ENCODE peak calls at places on chromosomes 12 and 14, in seven cellular contexts. One of them, this sample, is unnamed.
A peak's percentile ranks its signal among the peaks of the same experiment; 100 is the strongest.

GRCh38 chr12:90695415-90695814 is 259.6 kb downstream of the CCER1 start:
- DNase-seq in IMR-90: peak; percentile 23
- DNase-seq in neuronal stem cell: no peak
- DNase-seq in H1: no peak
- DNase-seq in mesendoderm: no peak
- DNase-seq in trophoblast cell: peak; percentile 4
- DNase-seq in mesenchymal stem cell: peak; percentile 22
- DNase-seq in this sample: no peak

GRCh38 chr12:6759741-6760140 is 6.4 kb upstream of the PTMS start:
- DNase-seq in IMR-90: no peak
- DNase-seq in neuronal stem cell: no peak
- DNase-seq in H1: no peak
- DNase-seq in mesendoderm: no peak
- DNase-seq in trophoblast cell: no peak
- DNase-seq in mesenchymal stem cell: no peak
- DNase-seq in this sample: no peak

GRCh38 chr12:71333418-71333817 is 106.2 kb upstream of the LGR5 start:
- DNase-seq in IMR-90: no peak
- DNase-seq in neuronal stem cell: no peak
- DNase-seq in H1: no peak
- DNase-seq in mesendoderm: no peak
- DNase-seq in trophoblast cell: no peak
- DNase-seq in mesenchymal stem cell: no peak
- DNase-seq in this sample: no peak

GRCh38 chr12:107450541-107450940 is 235.1 kb upstream of the PWP1 start:
- DNase-seq in IMR-90: no peak
- DNase-seq in neuronal stem cell: no peak
- DNase-seq in H1: no peak
- DNase-seq in mesendoderm: peak; percentile 13
- DNase-seq in trophoblast cell: no peak
- DNase-seq in mesenchymal stem cell: no peak
- DNase-seq in this sample: no peak

GRCh38 chr12:86264451-86265328 is 8.5 kb upstream of the MGAT4C start:
- DNase-seq in IMR-90: no peak
- DNase-seq in neuronal stem cell: no peak
- DNase-seq in H1: peak; percentile 29
- DNase-seq in mesendoderm: peak; percentile 36
- DNase-seq in trophoblast cell: no peak
- DNase-seq in mesenchymal stem cell: no peak
- DNase-seq in this sample: peak; percentile 95

GRCh38 chr14:73241481-73242165 is 4.3 kb downstream of the PAPLN start:
- DNase-seq in IMR-90: no peak
- DNase-seq in neuronal stem cell: no peak
- DNase-seq in H1: no peak
- DNase-seq in mesendoderm: no peak
- DNase-seq in trophoblast cell: no peak
- DNase-seq in mesenchymal stem cell: no peak
- DNase-seq in this sample: no peak

GRCh38 chr12:49244161-49244560 is 20.7 kb upstream of the TUBA1C start:
- DNase-seq in IMR-90: peak; percentile 82
- DNase-seq in neuronal stem cell: no peak
- DNase-seq in H1: no peak
- DNase-seq in mesendoderm: no peak
- DNase-seq in trophoblast cell: no peak
- DNase-seq in mesenchymal stem cell: peak; percentile 57
- DNase-seq in this sample: no peak

GRCh38 chr12:106357549-106358409 is at the start of gene POLR3B:
- DNase-seq in IMR-90: peak; percentile 96
- DNase-seq in neuronal stem cell: peak; percentile 96
- DNase-seq in H1: peak; percentile 81
- DNase-seq in mesendoderm: peak; percentile 96
- DNase-seq in trophoblast cell: peak; percentile 98
- DNase-seq in mesenchymal stem cell: peak; percentile 95
- DNase-seq in this sample: peak; percentile 96

GRCh38 chr14:96202441-96203094 is 2.1 kb upstream of the BDKRB2 start:
- DNase-seq in IMR-90: no peak
- DNase-seq in neuronal stem cell: no peak
- DNase-seq in H1: no peak
- DNase-seq in mesendoderm: no peak
- DNase-seq in trophoblast cell: peak; percentile 75
- DNase-seq in mesenchymal stem cell: no peak
- DNase-seq in this sample: no peak

GRCh38 chr14:50804181-50804721 is 26.7 kb downstream of the NIN start:
- DNase-seq in IMR-90: peak; percentile 76
- DNase-seq in neuronal stem cell: no peak
- DNase-seq in H1: no peak
- DNase-seq in mesendoderm: no peak
- DNase-seq in trophoblast cell: peak; percentile 64
- DNase-seq in mesenchymal stem cell: peak; percentile 55
- DNase-seq in this sample: no peak

GRCh38 chr12:69545081-69545480 is 40.2 kb upstream of the CCT2 start:
- DNase-seq in IMR-90: no peak
- DNase-seq in neuronal stem cell: no peak
- DNase-seq in H1: no peak
- DNase-seq in mesendoderm: no peak
- DNase-seq in trophoblast cell: no peak
- DNase-seq in mesenchymal stem cell: no peak
- DNase-seq in this sample: no peak

GRCh38 chr14:36229262-36229661 is 52.7 kb upstream of the PTCSC3 start:
- DNase-seq in IMR-90: no peak
- DNase-seq in neuronal stem cell: no peak
- DNase-seq in H1: no peak
- DNase-seq in mesendoderm: no peak
- DNase-seq in trophoblast cell: no peak
- DNase-seq in mesenchymal stem cell: no peak
- DNase-seq in this sample: no peak

GRCh38 chr12:49357099-49357678 is 10.1 kb upstream of the SPATS2 start:
- DNase-seq in IMR-90: peak; percentile 75
- DNase-seq in neuronal stem cell: no peak
- DNase-seq in H1: no peak
- DNase-seq in mesendoderm: no peak
- DNase-seq in trophoblast cell: peak; percentile 73
- DNase-seq in mesenchymal stem cell: peak; percentile 60
- DNase-seq in this sample: no peak

GRCh38 chr14:26286066-26286791 is 311.6 kb downstream of the NOVA1 start:
- DNase-seq in IMR-90: peak; percentile 13
- DNase-seq in neuronal stem cell: no peak
- DNase-seq in H1: no peak
- DNase-seq in mesendoderm: no peak
- DNase-seq in trophoblast cell: no peak
- DNase-seq in mesenchymal stem cell: peak; percentile 49
- DNase-seq in this sample: no peak

GRCh38 chr12:9378430-9378835 is 170.2 kb upstream of the PZP start:
- DNase-seq in IMR-90: no peak
- DNase-seq in neuronal stem cell: no peak
- DNase-seq in H1: no peak
- DNase-seq in mesendoderm: peak; percentile 54
- DNase-seq in trophoblast cell: peak; percentile 36
- DNase-seq in mesenchymal stem cell: no peak
- DNase-seq in this sample: peak; percentile 63

GRCh38 chr14:81382517-81383225 is 17.5 kb downstream of the STON2 start:
- DNase-seq in IMR-90: no peak
- DNase-seq in neuronal stem cell: no peak
- DNase-seq in H1: no peak
- DNase-seq in mesendoderm: no peak
- DNase-seq in trophoblast cell: no peak
- DNase-seq in mesenchymal stem cell: no peak
- DNase-seq in this sample: no peak

GRCh38 chr14:101333335-101334280 is 227.7 kb upstream of the DIO3 start:
- DNase-seq in IMR-90: no peak
- DNase-seq in neuronal stem cell: no peak
- DNase-seq in H1: no peak
- DNase-seq in mesendoderm: no peak
- DNase-seq in trophoblast cell: no peak
- DNase-seq in mesenchymal stem cell: no peak
- DNase-seq in this sample: no peak

GRCh38 chr12:7486512-7486911 is 17.1 kb downstream of the CD163 start:
- DNase-seq in IMR-90: no peak
- DNase-seq in neuronal stem cell: no peak
- DNase-seq in H1: no peak
- DNase-seq in mesendoderm: no peak
- DNase-seq in trophoblast cell: no peak
- DNase-seq in mesenchymal stem cell: no peak
- DNase-seq in this sample: no peak

GRCh38 chr12:64098709-64099354 is 123.3 kb downstream of the KICS2 start:
- DNase-seq in IMR-90: peak; percentile 84
- DNase-seq in neuronal stem cell: no peak
- DNase-seq in H1: no peak
- DNase-seq in mesendoderm: no peak
- DNase-seq in trophoblast cell: no peak
- DNase-seq in mesenchymal stem cell: no peak
- DNase-seq in this sample: no peak

GRCh38 chr12:95054206-95054605 is 19.2 kb downstream of the NR2C1 start:
- DNase-seq in IMR-90: no peak
- DNase-seq in neuronal stem cell: no peak
- DNase-seq in H1: no peak
- DNase-seq in mesendoderm: no peak
- DNase-seq in trophoblast cell: no peak
- DNase-seq in mesenchymal stem cell: no peak
- DNase-seq in this sample: no peak

GRCh38 chr12:97342130-97342529 is 120.5 kb upstream of the RMST start:
- DNase-seq in IMR-90: no peak
- DNase-seq in neuronal stem cell: no peak
- DNase-seq in H1: no peak
- DNase-seq in mesendoderm: no peak
- DNase-seq in trophoblast cell: no peak
- DNase-seq in mesenchymal stem cell: no peak
- DNase-seq in this sample: no peak

GRCh38 chr12:110693731-110694130 is 4.8 kb upstream of the HVCN1 start:
- DNase-seq in IMR-90: no peak
- DNase-seq in neuronal stem cell: no peak
- DNase-seq in H1: no peak
- DNase-seq in mesendoderm: no peak
- DNase-seq in trophoblast cell: no peak
- DNase-seq in mesenchymal stem cell: no peak
- DNase-seq in this sample: no peak

GRCh38 chr12:117561990-117562389 is 200.6 kb upstream of the NOS1 start:
- DNase-seq in IMR-90: no peak
- DNase-seq in neuronal stem cell: no peak
- DNase-seq in H1: no peak
- DNase-seq in mesendoderm: no peak
- DNase-seq in trophoblast cell: no peak
- DNase-seq in mesenchymal stem cell: no peak
- DNase-seq in this sample: no peak
- H3K18ac ChIP-seq in IMR-90: no peak overlapping the region
- H3K18ac ChIP-seq in neuronal stem cell: no peak overlapping the region
- H3K18ac ChIP-seq in H1: no peak overlapping the region
- H3K18ac ChIP-seq in mesendoderm: no peak overlapping the region
- H3K18ac ChIP-seq in trophoblast cell: no peak overlapping the region
- H3K18ac ChIP-seq in mesenchymal stem cell: no peak overlapping the region
- H3K18ac ChIP-seq in this sample: no peak overlapping the region

DNA sequence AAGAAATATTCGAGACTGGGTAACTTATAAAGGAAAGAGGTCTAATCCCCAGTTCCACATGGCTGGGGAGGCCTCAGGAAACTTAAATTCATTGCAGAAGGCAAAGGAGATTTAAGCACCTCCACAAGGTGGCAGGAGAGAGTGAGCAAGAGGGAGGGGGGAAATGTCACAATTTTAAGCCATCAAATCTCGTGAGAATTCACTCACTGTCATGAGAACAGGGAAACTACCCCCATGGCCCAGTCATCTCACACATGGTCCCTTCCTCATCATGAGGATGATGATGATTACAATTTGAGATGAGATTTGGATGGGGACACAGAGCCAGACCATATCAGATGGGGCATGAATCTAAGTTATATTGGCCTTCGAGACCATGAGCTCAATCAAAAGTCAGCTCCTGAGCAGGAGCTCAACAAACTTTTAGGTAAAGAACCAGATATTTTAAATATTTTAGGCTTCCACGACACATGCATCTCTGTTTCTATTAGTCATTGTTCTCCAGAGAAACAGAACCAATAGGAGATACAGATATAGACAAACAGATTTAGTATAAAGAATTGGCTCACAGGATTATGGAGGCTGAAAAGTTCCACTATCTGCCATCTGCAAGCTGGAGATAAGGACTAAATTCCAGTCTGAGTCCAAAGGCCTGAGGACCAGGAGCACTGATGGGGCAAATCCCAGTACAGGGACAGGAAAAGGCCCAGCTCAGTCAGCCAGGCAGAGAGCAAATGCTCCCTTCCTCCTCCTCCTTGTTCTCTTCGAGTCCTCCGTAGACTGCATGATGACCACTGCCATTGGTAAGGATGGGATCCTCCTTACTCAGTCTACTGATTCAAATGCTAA is 24.9 kb downstream of the DGLUCY start:
- DNase-seq in IMR-90: no peak
- DNase-seq in neuronal stem cell: no peak
- DNase-seq in H1: no peak
- DNase-seq in mesendoderm: peak; percentile 79
- DNase-seq in trophoblast cell: peak; percentile 72
- DNase-seq in mesenchymal stem cell: peak; percentile 35
- DNase-seq in this sample: peak; percentile 41
- H2BK120ac ChIP-seq in IMR-90: no peak overlapping the region
- H2BK120ac ChIP-seq in neuronal stem cell: no peak overlapping the region
- H2BK120ac ChIP-seq in H1: no peak overlapping the region
- H2BK120ac ChIP-seq in mesendoderm: no peak overlapping the region
- H2BK120ac ChIP-seq in trophoblast cell: no peak overlapping the region
- H2BK120ac ChIP-seq in mesenchymal stem cell: no peak overlapping the region
- H2BK120ac ChIP-seq in this sample: no peak overlapping the region

GRCh38 chr12:89267404-89267803 is 84.9 kb downstream of the DUSP6 start:
- DNase-seq in IMR-90: peak; percentile 6
- DNase-seq in neuronal stem cell: no peak
- DNase-seq in H1: no peak
- DNase-seq in mesendoderm: no peak
- DNase-seq in trophoblast cell: no peak
- DNase-seq in mesenchymal stem cell: peak; percentile 38
- DNase-seq in this sample: no peak
- H3K4ac ChIP-seq in IMR-90: no peak overlapping the region
- H3K4ac ChIP-seq in neuronal stem cell: no peak overlapping the region
- H3K4ac ChIP-seq in H1: no peak overlapping the region
- H3K4ac ChIP-seq in mesendoderm: no peak overlapping the region
- H3K4ac ChIP-seq in trophoblast cell: no peak overlapping the region
- H3K4ac ChIP-seq in mesenchymal stem cell: no peak overlapping the region
- H3K4ac ChIP-seq in this sample: no peak overlapping the region

DNA sequence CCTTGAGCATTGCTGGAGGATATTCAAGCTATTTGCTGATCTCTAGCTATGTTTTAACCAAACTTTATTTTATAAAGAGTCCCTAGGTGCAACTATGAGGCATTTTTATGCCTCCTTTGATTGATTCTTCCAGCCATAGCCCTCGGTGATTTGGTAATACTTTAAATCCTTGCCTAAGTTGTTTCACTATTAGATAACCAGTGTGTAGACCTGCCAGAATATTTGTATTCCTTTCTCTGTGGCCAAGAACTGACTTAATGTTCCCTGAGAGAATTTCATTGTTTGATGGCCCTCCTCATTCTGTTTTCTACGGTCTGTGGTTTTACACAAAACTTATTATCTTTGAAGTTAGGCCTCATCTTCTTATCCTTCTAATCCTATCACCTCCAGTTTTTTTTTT is 109.6 kb upstream of the MDGA2 start:
- DNase-seq in IMR-90: no peak
- DNase-seq in neuronal stem cell: no peak
- DNase-seq in H1: no peak
- DNase-seq in mesendoderm: no peak
- DNase-seq in trophoblast cell: no peak
- DNase-seq in mesenchymal stem cell: no peak
- DNase-seq in this sample: no peak
- H3K18ac ChIP-seq in IMR-90: no peak overlapping the region
- H3K18ac ChIP-seq in neuronal stem cell: no peak overlapping the region
- H3K18ac ChIP-seq in H1: no peak overlapping the region
- H3K18ac ChIP-seq in mesendoderm: no peak overlapping the region
- H3K18ac ChIP-seq in trophoblast cell: no peak overlapping the region
- H3K18ac ChIP-seq in mesenchymal stem cell: no peak overlapping the region
- H3K18ac ChIP-seq in this sample: no peak overlapping the region